ENCODE peak calls at places on chromosome X, in nine cellular contexts. M is A549, G is suprapubic skin, U is esophagus squamous epithelium, T is transverse colon, A is K562, N is tibial nerve, K is spleen, O is ovary. F is an unnamed sample.

GRCh38 chrX:13659057-13659456 is 6.1 kb downstream of the TCEANC start:
- DNase-seq in M (peak), G (no peak), U (no peak), T (no peak), A (no peak), N (no peak), K (no peak), O (no peak), F (no peak)

GRCh38 chrX:23374291-23374690 is 39.6 kb downstream of the PTCHD1 start:
- DNase-seq in M (no peak), G (no peak), U (no peak), T (no peak), A (no peak), N (no peak), K (no peak), O (no peak), F (no peak)

GRCh38 chrX:2767631-2768455 is 16.0 kb downstream of the XG start:
- DNase-seq in M (peak), G (peak), U (no peak), T (peak), A (no peak), N (peak), K (no peak), O (no peak), F (peak)

GRCh38 chrX:77969538-77969937 is at the start of gene PGAM4:
- DNase-seq in M (no peak), G (no peak), U (no peak), T (no peak), A (no peak), N (no peak), K (no peak), O (no peak), F (no peak)

GRCh38 chrX:132442674-132443073 is 46.2 kb downstream of the MBNL3 start:
- DNase-seq in M (no peak), G (no peak), U (no peak), T (no peak), A (no peak), N (peak), K (no peak), O (no peak), F (no peak)

GRCh38 chrX:12372111-12372510 is 233.8 kb downstream of the FRMPD4 start:
- DNase-seq in M (no peak), G (no peak), U (no peak), T (no peak), A (no peak), N (no peak), K (no peak), O (no peak), F (no peak)

GRCh38 chrX:142201113-142201512 is 4.0 kb downstream of the MAGEC2 start:
- DNase-seq in M (no peak), G (no peak), U (no peak), T (no peak), A (no peak), N (no peak), K (no peak), O (no peak), F (no peak)

GRCh38 chrX:118038614-118039365 is 77.8 kb downstream of the KLHL13 start:
- DNase-seq in M (no peak), G (no peak), U (no peak), T (no peak), A (no peak), N (no peak), K (no peak), O (no peak), F (no peak)

GRCh38 chrX:154028502-154029184 is 8.9 kb upstream of the IRAK1 start:
- DNase-seq in M (no peak), G (no peak), U (no peak), T (peak), A (no peak), N (no peak), K (peak), O (no peak), F (no peak)

GRCh38 chrX:12128017-12128416 is 10.3 kb upstream of the FRMPD4 start:
- DNase-seq in M (no peak), G (no peak), U (no peak), T (no peak), A (no peak), N (no peak), K (no peak), O (no peak), F (no peak)

GRCh38 chrX:112849010-112849409 is 8.4 kb upstream of the AMOT start:
- DNase-seq in M (no peak), G (no peak), U (no peak), T (no peak), A (no peak), N (no peak), K (no peak), O (no peak), F (no peak)

GRCh38 chrX:153643431-153644351 is 3.3 kb upstream of the DUSP9 start:
- DNase-seq in M (peak), G (no peak), U (no peak), T (no peak), A (peak), N (no peak), K (peak), O (peak), F (peak)

GRCh38 chrX:40182615-40183014 is 84.9 kb upstream of the BCOR start:
- DNase-seq in M (no peak), G (no peak), U (no peak), T (no peak), A (no peak), N (no peak), K (no peak), O (no peak), F (no peak)

GRCh38 chrX:130523460-130524394 is 121.9 kb downstream of the RBMX2 start:
- DNase-seq in M (no peak), G (no peak), U (no peak), T (peak), A (peak), N (peak), K (no peak), O (no peak), F (no peak)

GRCh38 chrX:76172325-76172887 is 456 bp upstream of the PBDC1 start:
- DNase-seq in M (no peak), G (no peak), U (no peak), T (no peak), A (no peak), N (no peak), K (no peak), O (no peak), F (no peak)

GRCh38 chrX:23662853-23663252 is 4.4 kb upstream of the PRDX4 start:
- DNase-seq in M (no peak), G (no peak), U (no peak), T (no peak), A (no peak), N (no peak), K (no peak), O (no peak), F (no peak)

GRCh38 chrX:41518127-41518840 is 71.1 kb downstream of the NYX start:
- DNase-seq in M (no peak), G (no peak), U (no peak), T (no peak), A (no peak), N (no peak), K (no peak), O (no peak), F (no peak)

GRCh38 chrX:144791298-144791697 is 456.0 kb upstream of the SPANXN1 start:
- DNase-seq in M (no peak), G (no peak), U (no peak), T (no peak), A (no peak), N (no peak), K (no peak), O (no peak), F (no peak)
- H3K4me3 ChIP-seq in M (no peak), G (no peak), U (no peak), T (no peak), A (no peak), N (no peak), K (no peak), O (no peak), F (no peak)

GRCh38 chrX:70352473-70352872 is 62.6 kb downstream of the KIF4A start:
- DNase-seq in M (no peak), G (no peak), U (no peak), T (no peak), A (no peak), N (no peak), K (no peak), O (no peak), F (no peak)

GRCh38 chrX:70354726-70355125 is 64.8 kb downstream of the KIF4A start:
- DNase-seq in M (no peak), G (no peak), U (no peak), T (no peak), A (no peak), N (no peak), K (no peak), O (no peak), F (no peak)

GRCh38 chrX:70359458-70359857 is 63.7 kb upstream of the GDPD2 start:
- DNase-seq in M (no peak), G (no peak), U (no peak), T (no peak), A (no peak), N (no peak), K (no peak), O (no peak), F (no peak)

DNA sequence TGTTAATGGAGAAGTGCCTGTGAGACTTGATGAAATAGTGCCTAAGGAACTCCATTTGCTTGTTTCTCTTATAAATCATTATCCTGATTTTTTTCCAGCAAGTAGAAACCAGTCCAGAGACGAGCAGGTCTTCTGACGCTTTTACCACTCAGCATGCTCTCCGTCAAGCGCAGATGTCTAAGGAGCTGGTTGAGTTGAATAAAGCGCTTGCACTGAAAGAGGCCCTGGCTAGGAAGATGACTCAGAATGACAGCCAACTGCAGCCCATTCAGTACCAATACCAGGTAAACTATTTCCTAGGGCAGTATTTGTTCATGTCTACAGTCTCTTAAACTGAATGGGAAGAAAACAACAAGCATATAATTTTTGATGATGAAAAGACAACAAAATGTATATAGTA is 63.6 kb downstream of the KIF4A start:
- DNase-seq in M (no peak), G (no peak), U (no peak), T (no peak), A (no peak), N (no peak), K (no peak), O (no peak), F (no peak)
- TF ChIP-seq CTCF in M (no peak), G (no peak), U (no peak), T (no peak), A (no peak), N (no peak), K (no peak), O (no peak), F (no peak)

GRCh38 chrX:11125079-11125478 is 13.9 kb downstream of the HCCS start:
- DNase-seq in M (no peak), G (no peak), U (no peak), T (no peak), A (no peak), N (no peak), K (no peak), O (no peak), F (no peak)

GRCh38 chrX:11117751-11118150 is 6.6 kb downstream of the HCCS start:
- DNase-seq in M (no peak), G (no peak), U (no peak), T (no peak), A (no peak), N (no peak), K (no peak), O (no peak), F (no peak)

GRCh38 chrX:11124094-11124493 is 13.0 kb downstream of the HCCS start:
- DNase-seq in M (no peak), G (no peak), U (no peak), T (no peak), A (no peak), N (no peak), K (no peak), O (no peak), F (no peak)

GRCh38 chrX:11113731-11114130 is 2.6 kb downstream of the HCCS start:
- DNase-seq in M (no peak), G (no peak), U (no peak), T (no peak), A (no peak), N (no peak), K (no peak), O (no peak), F (no peak)

GRCh38 chrX:11119295-11119943 is 8.3 kb downstream of the HCCS start:
- DNase-seq in M (no peak), G (no peak), U (no peak), T (no peak), A (no peak), N (no peak), K (no peak), O (no peak), F (no peak)
- TF ChIP-seq POLR2A in M (no peak), G (no peak), U (no peak), T (no peak), A (no peak), N (no peak), K (no peak), O (no peak), F (no peak)

DNA sequence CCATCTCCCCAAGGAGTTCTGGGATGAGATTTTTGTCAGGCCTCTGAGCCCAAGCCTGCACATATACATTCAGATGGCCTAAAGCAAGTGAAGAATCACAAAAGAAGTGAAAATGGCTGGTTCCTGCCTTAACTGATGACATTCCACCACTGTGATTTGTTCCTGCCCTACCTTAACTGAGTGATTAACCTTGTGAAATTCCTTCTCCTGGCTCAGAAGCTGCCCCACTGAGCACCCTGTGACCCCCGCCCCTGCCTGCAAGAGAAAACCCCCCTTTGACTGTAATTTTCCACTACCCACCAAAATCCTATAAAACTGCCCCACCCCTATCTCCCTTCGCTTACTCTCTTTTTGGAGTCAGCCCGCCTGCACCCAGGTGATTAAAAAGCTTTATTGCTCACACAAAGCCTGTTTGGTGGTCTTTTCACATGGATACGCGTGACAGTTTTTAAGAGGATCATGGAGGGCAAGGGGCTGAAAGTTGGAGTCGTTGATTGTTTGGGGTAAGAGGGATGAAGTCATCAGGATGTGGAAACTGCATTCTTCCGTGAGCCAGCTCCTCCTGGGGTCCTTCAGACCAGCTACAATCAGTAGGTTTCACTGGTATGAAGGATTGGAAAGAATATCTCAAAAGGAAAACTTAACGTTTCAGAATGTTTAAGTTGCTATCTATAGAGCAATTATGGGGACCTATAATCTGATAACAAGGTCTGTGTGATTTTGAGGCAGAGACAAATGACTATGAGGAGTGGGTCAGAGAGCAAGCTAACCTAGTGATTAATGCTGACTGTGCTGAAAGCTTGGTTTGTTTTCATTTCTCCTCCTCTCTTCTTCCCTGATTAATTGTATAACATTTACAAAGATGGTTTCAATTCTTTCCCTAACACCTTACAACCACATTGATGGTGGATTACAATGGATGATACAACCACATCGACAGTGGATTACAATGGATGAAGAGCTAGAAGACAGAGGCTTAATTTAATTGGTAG is 28.6 kb upstream of the MAGEA11 start:
- DNase-seq in M (no peak), G (no peak), U (no peak), T (no peak), A (no peak), N (no peak), K (no peak), O (no peak), F (no peak)
- H3K4me3 ChIP-seq in M (no peak), G (no peak), U (no peak), T (no peak), A (no peak), N (no peak), K (no peak), O (no peak), F (no peak)

GRCh38 chrX:30883141-30883540 is 5.9 kb downstream of the TAB3 start:
- DNase-seq in M (no peak), G (no peak), U (no peak), T (no peak), A (no peak), N (no peak), K (no peak), O (no peak), F (no peak)

GRCh38 chrX:30887721-30888120 is 1.3 kb downstream of the TAB3 start:
- DNase-seq in M (no peak), G (no peak), U (no peak), T (no peak), A (no peak), N (no peak), K (no peak), O (no peak), F (no peak)

GRCh38 chrX:30881797-30882196 is 7.3 kb downstream of the TAB3 start:
- DNase-seq in M (no peak), G (no peak), U (no peak), T (no peak), A (no peak), N (no peak), K (no peak), O (no peak), F (no peak)

GRCh38 chrX:30887288-30887687 is 1.8 kb downstream of the TAB3 start:
- DNase-seq in M (no peak), G (no peak), U (no peak), T (no peak), A (no peak), N (no peak), K (no peak), O (no peak), F (no peak)

GRCh38 chrX:30885136-30885535 is 3.9 kb downstream of the TAB3 start:
- DNase-seq in M (no peak), G (no peak), U (no peak), T (no peak), A (no peak), N (no peak), K (no peak), O (no peak), F (no peak)
- TF ChIP-seq CTCF in M (no peak), G (no peak), U (no peak), T (no peak), A (no peak), N (no peak), K (no peak), O (no peak), F (no peak)

GRCh38 chrX:19680580-19680979 is 165.3 kb upstream of the MAP3K15 start:
- DNase-seq in M (no peak), G (no peak), U (no peak), T (peak), A (no peak), N (no peak), K (no peak), O (no peak), F (no peak)

GRCh38 chrX:19684265-19684664 is 169.0 kb upstream of the MAP3K15 start:
- DNase-seq in M (no peak), G (no peak), U (no peak), T (no peak), A (no peak), N (no peak), K (no peak), O (no peak), F (no peak)

GRCh38 chrX:19683358-19683757 is 168.1 kb upstream of the MAP3K15 start:
- DNase-seq in M (no peak), G (no peak), U (no peak), T (no peak), A (no peak), N (no peak), K (no peak), O (no peak), F (no peak)

GRCh38 chrX:19683817-19684216 is 168.5 kb upstream of the MAP3K15 start:
- DNase-seq in M (no peak), G (no peak), U (no peak), T (no peak), A (no peak), N (no peak), K (no peak), O (no peak), F (no peak)

GRCh38 chrX:19682712-19683331 is 167.5 kb upstream of the MAP3K15 start:
- DNase-seq in M (peak), G (peak), U (no peak), T (peak), A (no peak), N (peak), K (peak), O (peak), F (peak)
- TF ChIP-seq POLR2A in M (no peak), G (no peak), U (no peak), T (no peak), A (no peak), N (no peak), K (no peak), O (no peak), F (no peak)

GRCh38 chrX:149275836-149276235 is 229.3 kb downstream of the IDS start:
- DNase-seq in M (no peak), G (no peak), U (no peak), T (no peak), A (no peak), N (no peak), K (no peak), O (no peak), F (no peak)
- H3K4me3 ChIP-seq in M (no peak), G (no peak), U (no peak), T (no peak), A (no peak), N (no peak), K (no peak), O (no peak), F (no peak)